ENCODE peak calls at places on chromosomes 12 and 14, in six cellular contexts. V is caudate nucleus; K is LHCN-M2; Z is activated CD4-positive, alpha-beta T cell treated with anti-CD3 and anti-CD28 coated beads, Interleukin-2, amount 50 U/mL, for 4 hours; B is fibroblast of lung; I is frontal cortex. U is an unnamed sample.

GRCh38 chr14:52240623-52241022 is 26.9 kb upstream of the PTGDR start:
- DNase-seq in Z (no peak), B (no peak), K (no peak), V (no peak), I (no peak), U (no peak)

GRCh38 chr14:104423715-104424405 is 155.7 kb upstream of the C14orf180 start:
- DNase-seq in V (no peak), I (no peak), Z (no peak), B (no peak), K (no peak), U (no peak)

GRCh38 chr12:125129592-125130255 is 64.5 kb downstream of the AACS start:
- DNase-seq in K (no peak), B (no peak), Z (no peak), V (peak), I (no peak), U (no peak)

GRCh38 chr12:70507442-70507841 is 129.8 kb downstream of the PTPRB start:
- DNase-seq in B (peak), K (no peak), Z (no peak), V (no peak), I (no peak), U (no peak)

GRCh38 chr12:12445165-12445881 is 88.4 kb downstream of the BORCS5 start:
- DNase-seq in I (no peak), Z (peak), V (no peak), B (no peak), K (no peak), U (no peak)

GRCh38 chr12:109951751-109952150 is 44.4 kb downstream of the GIT2 start:
- DNase-seq in B (peak), V (no peak), K (peak), I (no peak), Z (no peak), U (no peak)

GRCh38 chr12:67720383-67720856 is 71.9 kb downstream of the DYRK2 start:
- DNase-seq in Z (no peak), K (peak), V (no peak), B (peak), I (no peak), U (no peak)

GRCh38 chr12:10385181-10385613 is 4.6 kb downstream of the KLRK1 start:
- DNase-seq in V (no peak), Z (no peak), B (peak), I (no peak), K (peak), U (no peak)

GRCh38 chr14:22561661-22562579 is 27.1 kb downstream of the DAD1 start:
- DNase-seq in V (no peak), B (no peak), Z (peak), K (no peak), I (no peak), U (no peak)

GRCh38 chr14:64186231-64187129 is 107.7 kb downstream of the ESR2 start:
- DNase-seq in I (no peak), K (no peak), Z (no peak), V (no peak), B (no peak), U (no peak)

GRCh38 chr14:65940056-65940735 is 527.7 kb downstream of the FUT8 start:
- DNase-seq in Z (no peak), V (no peak), I (no peak), B (no peak), K (peak), U (no peak)

GRCh38 chr14:49755378-49755777 is 12.6 kb upstream of the KLHDC2 start:
- DNase-seq in I (no peak), Z (no peak), K (no peak), V (no peak), B (no peak), U (no peak)

GRCh38 chr12:106984588-106985137 is 2.3 kb downstream of the MTERF2 start:
- DNase-seq in Z (no peak), I (no peak), K (no peak), B (no peak), V (no peak), U (no peak)

GRCh38 chr12:1798734-1799067 is 21.7 kb upstream of the LRTM2 start:
- DNase-seq in V (no peak), K (no peak), B (no peak), I (no peak), Z (no peak), U (no peak)

GRCh38 chr14:70416717-70417349 is at the start of gene SYNJ2BP:
- DNase-seq in B (peak), Z (peak), I (peak), V (peak), K (peak), U (peak)

GRCh38 chr14:79404874-79405273 is 806.4 kb downstream of the DIO2 start:
- DNase-seq in B (no peak), Z (no peak), V (no peak), K (peak), I (no peak), U (no peak)

GRCh38 chr12:21334771-21335325 is at the start of gene SLCO1A2:
- DNase-seq in B (no peak), Z (no peak), V (no peak), K (no peak), I (no peak), U (no peak)

GRCh38 chr14:91376547-91377477 is 40.8 kb downstream of the CCDC88C start:
- DNase-seq in V (no peak), B (no peak), Z (no peak), I (no peak), K (no peak), U (no peak)

GRCh38 chr12:19778111-19778688 is 338.9 kb downstream of the AEBP2 start:
- DNase-seq in K (peak), V (no peak), I (no peak), Z (no peak), B (peak), U (no peak)

GRCh38 chr12:131600160-131600532 is 110.7 kb upstream of the SFSWAP start:
- DNase-seq in Z (no peak), V (no peak), K (no peak), B (no peak), I (no peak), U (no peak)

GRCh38 chr14:68234101-68234905 is 414.7 kb downstream of the RAD51B start:
- DNase-seq in B (no peak), I (no peak), Z (no peak), K (no peak), V (no peak), U (no peak)

GRCh38 chr14:59869381-59870255 is 958 bp downstream of the RTN1 start:
- DNase-seq in V (peak), B (no peak), I (peak), Z (no peak), K (no peak), U (no peak)

GRCh38 chr12:108306014-108306501 is 33.1 kb downstream of the CMKLR1 start:
- DNase-seq in Z (no peak), B (peak), I (no peak), V (no peak), K (peak), U (no peak)

GRCh38 chr12:104426926-104427546 is 29.7 kb upstream of the CHST11 start:
- DNase-seq in K (peak), Z (no peak), V (no peak), B (peak), I (no peak), U (no peak)

GRCh38 chr14:100526057-100526456 is 61.2 kb downstream of the BEGAIN start:
- DNase-seq in B (no peak), Z (no peak), K (no peak), V (no peak), I (no peak), U (no peak)

GRCh38 chr14:39668449-39668848 is 236.2 kb upstream of the FBXO33 start:
- DNase-seq in I (no peak), V (no peak), B (no peak), Z (no peak), K (no peak), U (no peak)

GRCh38 chr14:73616831-73617230 is 4.5 kb downstream of the ACOT6 start:
- DNase-seq in B (no peak), I (no peak), V (no peak), K (no peak), Z (no peak), U (no peak)

GRCh38 chr14:87332001-87332400 is 661.0 kb downstream of the GALC start:
- DNase-seq in I (no peak), V (no peak), K (no peak), B (peak), Z (no peak), U (no peak)

GRCh38 chr14:64461221-64461620 is 4.1 kb upstream of the AKAP5 start:
- DNase-seq in V (peak), K (no peak), B (no peak), Z (no peak), I (no peak), U (no peak)

GRCh38 chr14:75277000-75277795 is 1.4 kb upstream of the FOS start:
- DNase-seq in K (peak), B (peak), V (peak), Z (peak), I (peak), U (peak)

GRCh38 chr12:120766569-120766965 is 40.9 kb downstream of the ACADS start:
- DNase-seq in V (no peak), Z (no peak), B (no peak), K (no peak), I (no peak), U (no peak)

GRCh38 chr14:105166571-105167302 is 1.8 kb downstream of the JAG2 start:
- DNase-seq in B (no peak), Z (no peak), I (no peak), K (no peak), V (no peak), U (no peak)

GRCh38 chr14:21399311-21399870 is 15.6 kb upstream of the SUPT16H start:
- DNase-seq in I (no peak), B (no peak), K (no peak), V (no peak), Z (no peak), U (no peak)

GRCh38 chr12:110317921-110318320 is 36.9 kb downstream of the ATP2A2 start:
- DNase-seq in I (no peak), Z (no peak), B (peak), V (no peak), K (no peak), U (no peak)

GRCh38 chr12:68675098-68675842 is 11.5 kb upstream of the NUP107 start:
- DNase-seq in V (no peak), B (peak), K (no peak), Z (peak), I (no peak), U (no peak)

GRCh38 chr12:10395390-10395998 is 5.7 kb upstream of the KLRK1 start:
- DNase-seq in I (no peak), K (peak), Z (no peak), V (no peak), B (peak), U (no peak)

GRCh38 chr14:99481745-99482099 is 513 bp downstream of the CCNK start:
- DNase-seq in Z (no peak), K (peak), B (peak), I (no peak), V (no peak), U (no peak)

U was measured in hippocampal formation.